ENCODE peak calls at places on chromosomes 3 and 15, in ten cellular contexts. Z is GM03348; K is HuH-7; E is Peyer's patch; L is stimulated activated CD8-positive, alpha-beta memory T cell treated with anti-CD3 and anti-CD28 coated beads, Interleukin-7, amount 100 ng/mL, for 1 hour; Y is stimulated activated CD4-positive, alpha-beta T cell treated with anti-CD3 and anti-CD28 coated beads, Interleukin-1b, Interleukin-23, amount 100 ng/mL, for 24 hours; R is fibroblast of the aortic adventitia; F is neural crest cell; P is hepatic stellate cell; A is HT1080. W is an unnamed sample.

GRCh38 chr3:101858464-101858863 is 9.2 kb downstream of the NFKBIZ start:
- DNase-seq in F (no peak), Y (no peak), K (no peak), P (no peak), L (no peak), A (no peak), E (no peak), R (peak), Z (no peak), W (no peak)

GRCh38 chr3:100175637-100176250 is 61.4 kb upstream of the FILIP1L start:
- DNase-seq in Z (no peak), F (no peak), R (no peak), K (no peak), P (no peak), L (no peak), E (no peak), Y (no peak), A (peak), W (no peak)

GRCh38 chr15:40097968-40098476 is 10.7 kb downstream of the BMF start:
- DNase-seq in Y (no peak), F (no peak), L (no peak), Z (peak), A (no peak), E (peak), P (no peak), R (peak), K (no peak), W (peak)

GRCh38 chr15:77251662-77252061 is 168.2 kb downstream of the PEAK1 start:
- DNase-seq in Z (no peak), K (no peak), E (no peak), F (no peak), R (peak), L (no peak), A (peak), P (no peak), Y (no peak), W (no peak)

GRCh38 chr15:99439524-99439835 is 126.3 kb upstream of the MEF2A start:
- DNase-seq in A (no peak), L (no peak), K (no peak), P (no peak), Z (no peak), R (no peak), E (no peak), Y (no peak), F (no peak), W (peak)

GRCh38 chr3:78322780-78323179 is 1282.9 kb downstream of the ROBO2 start:
- DNase-seq in A (no peak), R (no peak), K (no peak), Z (no peak), E (no peak), Y (no peak), F (no peak), P (no peak), L (no peak), W (no peak)

GRCh38 chr15:100764778-100765457 is 114.7 kb upstream of the ALDH1A3 start:
- DNase-seq in P (no peak), R (peak), A (peak), Z (peak), L (no peak), E (no peak), F (no peak), Y (no peak), K (no peak), W (no peak)

GRCh38 chr3:119831941-119832371 is 50.1 kb downstream of the NR1I2 start:
- DNase-seq in Z (peak), P (no peak), L (no peak), E (no peak), F (no peak), Y (no peak), R (no peak), K (no peak), A (peak), W (no peak)

GRCh38 chr3:52311567-52312119 is 4.5 kb upstream of the DNAH1 start:
- DNase-seq in Y (no peak), F (peak), L (no peak), Z (no peak), K (no peak), P (no peak), E (no peak), R (no peak), A (no peak), W (no peak)

W was measured in colonic mucosa.